ENCODE peak calls at places on chromosomes 13 and 19, in nine cellular contexts. G is brain pericyte; N is kidney epithelial cell; S is stimulated activated CD8-positive, alpha-beta memory T cell treated with anti-CD3 and anti-CD28 coated beads, Interleukin-2, amount 100 ng/mL, for 1 hour; A is HS-27A; C is suprapubic skin; O is effector memory CD8-positive, alpha-beta T cell; M is stimulated activated CD4-positive, alpha-beta T cell treated with anti-CD3 and anti-CD28 coated beads, Interleukin-15, amount 100 ng/mL, for 24 hours; L is GM04503. J is an unnamed sample.

GRCh38 chr13:36345438-36346221 is 564 bp downstream of the SPART start:
- DNase-seq in G (peak; percentile 27), N (peak; percentile 38), S (no peak), A (peak; percentile 46), C (peak; percentile 89), O (peak; percentile 13), M (peak; percentile 45), L (no peak), J (no peak)

GRCh38 chr19:14023404-14024235 is 4.3 kb upstream of the RLN3 start:
- DNase-seq in G (no peak), N (no peak), S (no peak), A (no peak), C (no peak), O (no peak), M (peak; percentile 53), L (no peak), J (no peak)

GRCh38 chr19:3006075-3006767 is 22.9 kb downstream of the TLE2 start:
- DNase-seq in G (no peak), N (no peak), S (no peak), A (no peak), C (no peak), O (no peak), M (peak; percentile 34), L (no peak), J (no peak)

GRCh38 chr19:30741539-30741938 is 369.4 kb downstream of the ZNF536 start:
- DNase-seq in G (no peak), N (no peak), S (no peak), A (no peak), C (no peak), O (no peak), M (no peak), L (no peak), J (no peak)

GRCh38 chr13:79749985-79750551 is 269.1 kb downstream of the NDFIP2 start:
- DNase-seq in G (peak; percentile 73), N (peak; percentile 95), S (no peak), A (peak; percentile 49), C (no peak), O (no peak), M (no peak), L (peak; percentile 96), J (no peak)

GRCh38 chr19:18478545-18479311 is 40.8 kb upstream of the ISYNA1 start:
- DNase-seq in G (no peak), N (peak; percentile 49), S (no peak), A (peak; percentile 40), C (peak; percentile 93), O (peak; percentile 60), M (peak; percentile 85), L (peak; percentile 74), J (no peak)

GRCh38 chr19:14318873-14319272 is 62.4 kb upstream of the ADGRE5 start:
- DNase-seq in G (no peak), N (no peak), S (no peak), A (no peak), C (no peak), O (no peak), M (no peak), L (no peak), J (no peak)

GRCh38 chr19:10929402-10929794 is 787 bp downstream of the TIMM29 start:
- DNase-seq in G (no peak), N (no peak), S (no peak), A (no peak), C (no peak), O (no peak), M (no peak), L (no peak), J (no peak)

GRCh38 chr19:12092065-12092867 is 27.7 kb downstream of the ZNF844 start:
- DNase-seq in G (peak; percentile 50), N (no peak), S (peak; percentile 11), A (peak; percentile 70), C (peak; percentile 93), O (no peak), M (peak; percentile 88), L (peak; percentile 56), J (no peak)

GRCh38 chr19:10402441-10403038 is 802 bp downstream of the CDC37 start:
- DNase-seq in G (no peak), N (no peak), S (no peak), A (peak; percentile 30), C (no peak), O (no peak), M (peak; percentile 54), L (no peak), J (no peak)

GRCh38 chr19:19137556-19138109 is 645 bp downstream of the TMEM161A start:
- DNase-seq in G (no peak), N (no peak), S (no peak), A (no peak), C (no peak), O (no peak), M (peak; percentile 17), L (no peak), J (no peak)

GRCh38 chr13:32877491-32877890 is 138.7 kb upstream of the KL start:
- DNase-seq in G (no peak), N (no peak), S (no peak), A (no peak), C (no peak), O (no peak), M (no peak), L (no peak), J (no peak)

GRCh38 chr13:93309886-93310520 is 83.4 kb downstream of the GPC6 start:
- DNase-seq in G (no peak), N (peak; percentile 75), S (no peak), A (no peak), C (no peak), O (no peak), M (no peak), L (peak; percentile 34), J (no peak)

GRCh38 chr13:60397693-60398437 is 845 bp downstream of the TDRD3 start:
- DNase-seq in G (peak; percentile 26), N (no peak), S (peak; percentile 1), A (peak; percentile 29), C (peak; percentile 82), O (peak; percentile 33), M (peak; percentile 58), L (peak; percentile 26), J (peak; percentile 3)

GRCh38 chr13:86906458-86906857 is 764.7 kb upstream of the SLITRK5 start:
- DNase-seq in G (no peak), N (peak; percentile 16), S (no peak), A (no peak), C (no peak), O (no peak), M (no peak), L (no peak), J (no peak)

GRCh38 chr13:85806553-85807175 is 7.4 kb upstream of the SLITRK6 start:
- DNase-seq in G (peak; percentile 7), N (peak; percentile 10), S (no peak), A (no peak), C (no peak), O (no peak), M (no peak), L (no peak), J (peak; percentile 45)

GRCh38 chr19:36688058-36688457 is 646 bp downstream of the ZNF567 start:
- DNase-seq in G (no peak), N (no peak), S (no peak), A (no peak), C (no peak), O (no peak), M (no peak), L (no peak), J (no peak)

J was measured in NCI-H1694.